ENCODE peak calls at places on chromosomes 11 and 22, in four cellular contexts. One of them, this sample, is unnamed.

GRCh38 chr22:34135749-34136148 is 215.5 kb upstream of the LARGE1 start:
- DNase-seq in HS-5: no peak
- DNase-seq in NAMALWA: no peak
- DNase-seq in activated naive CD8-positive, alpha-beta T cell treated with anti-CD3 and anti-CD28 coated beads, Interleukin-2, amount 50 U/mL, for 16 hours: no peak
- DNase-seq in this sample: no peak

GRCh38 chr22:40782521-40782920 is 36.6 kb downstream of the SLC25A17 start:
- DNase-seq in NAMALWA: no peak
- DNase-seq in activated naive CD8-positive, alpha-beta T cell treated with anti-CD3 and anti-CD28 coated beads, Interleukin-2, amount 50 U/mL, for 16 hours: no peak
- DNase-seq in HS-5: no peak
- DNase-seq in this sample: no peak

GRCh38 chr11:43548921-43549320 is 131.6 kb upstream of the HSD17B12 start:
- DNase-seq in HS-5: no peak
- DNase-seq in activated naive CD8-positive, alpha-beta T cell treated with anti-CD3 and anti-CD28 coated beads, Interleukin-2, amount 50 U/mL, for 16 hours: no peak
- DNase-seq in NAMALWA: no peak
- DNase-seq in this sample: no peak

GRCh38 chr22:45421349-45422057 is 8.0 kb downstream of the RIBC2 start:
- DNase-seq in activated naive CD8-positive, alpha-beta T cell treated with anti-CD3 and anti-CD28 coated beads, Interleukin-2, amount 50 U/mL, for 16 hours: no peak
- DNase-seq in NAMALWA: no peak
- DNase-seq in HS-5: no peak
- DNase-seq in this sample: no peak

GRCh38 chr22:39151329-39151975 is 1.0 kb downstream of the CBX7 start:
- DNase-seq in HS-5: no peak
- DNase-seq in NAMALWA: no peak
- DNase-seq in activated naive CD8-positive, alpha-beta T cell treated with anti-CD3 and anti-CD28 coated beads, Interleukin-2, amount 50 U/mL, for 16 hours: no peak
- DNase-seq in this sample: no peak

GRCh38 chr11:74017631-74018030 is 8.7 kb upstream of the UCP3 start:
- DNase-seq in NAMALWA: no peak
- DNase-seq in HS-5: no peak
- DNase-seq in activated naive CD8-positive, alpha-beta T cell treated with anti-CD3 and anti-CD28 coated beads, Interleukin-2, amount 50 U/mL, for 16 hours: no peak
- DNase-seq in this sample: no peak

GRCh38 chr11:70887428-70887827 is 364.9 kb downstream of the SHANK2 start:
- DNase-seq in NAMALWA: no peak
- DNase-seq in activated naive CD8-positive, alpha-beta T cell treated with anti-CD3 and anti-CD28 coated beads, Interleukin-2, amount 50 U/mL, for 16 hours: no peak
- DNase-seq in HS-5: no peak
- DNase-seq in this sample: no peak

GRCh38 chr11:87290304-87290922 is 252.7 kb downstream of the TMEM135 start:
- DNase-seq in HS-5: peak; percentile 37
- DNase-seq in activated naive CD8-positive, alpha-beta T cell treated with anti-CD3 and anti-CD28 coated beads, Interleukin-2, amount 50 U/mL, for 16 hours: no peak
- DNase-seq in NAMALWA: peak; percentile 78
- DNase-seq in this sample: no peak

GRCh38 chr11:3123761-3124733 is 41.1 kb downstream of the OSBPL5 start:
- DNase-seq in HS-5: peak; percentile 88
- DNase-seq in NAMALWA: no peak
- DNase-seq in activated naive CD8-positive, alpha-beta T cell treated with anti-CD3 and anti-CD28 coated beads, Interleukin-2, amount 50 U/mL, for 16 hours: no peak
- DNase-seq in this sample: no peak

GRCh38 chr11:5476184-5476819 is 12.2 kb upstream of the OR52D1 start:
- DNase-seq in NAMALWA: peak; percentile 60
- DNase-seq in HS-5: peak; percentile 14
- DNase-seq in activated naive CD8-positive, alpha-beta T cell treated with anti-CD3 and anti-CD28 coated beads, Interleukin-2, amount 50 U/mL, for 16 hours: no peak
- DNase-seq in this sample: peak; percentile 8

GRCh38 chr11:114077482-114078305 is 18.2 kb downstream of the ZBTB16 start:
- DNase-seq in NAMALWA: no peak
- DNase-seq in activated naive CD8-positive, alpha-beta T cell treated with anti-CD3 and anti-CD28 coated beads, Interleukin-2, amount 50 U/mL, for 16 hours: no peak
- DNase-seq in HS-5: no peak
- DNase-seq in this sample: no peak

GRCh38 chr22:48751539-48752437 is 1075.9 kb downstream of the BRD1 start:
- DNase-seq in HS-5: no peak
- DNase-seq in NAMALWA: no peak
- DNase-seq in activated naive CD8-positive, alpha-beta T cell treated with anti-CD3 and anti-CD28 coated beads, Interleukin-2, amount 50 U/mL, for 16 hours: no peak
- DNase-seq in this sample: no peak

GRCh38 chr11:8018742-8019631 is 31.9 kb downstream of the EIF3F start:
- DNase-seq in HS-5: no peak
- DNase-seq in NAMALWA: no peak
- DNase-seq in activated naive CD8-positive, alpha-beta T cell treated with anti-CD3 and anti-CD28 coated beads, Interleukin-2, amount 50 U/mL, for 16 hours: no peak
- DNase-seq in this sample: peak; percentile 72

GRCh38 chr11:124667601-124668000 is 5.9 kb downstream of the SIAE start:
- DNase-seq in activated naive CD8-positive, alpha-beta T cell treated with anti-CD3 and anti-CD28 coated beads, Interleukin-2, amount 50 U/mL, for 16 hours: no peak
- DNase-seq in HS-5: no peak
- DNase-seq in NAMALWA: no peak
- DNase-seq in this sample: no peak

GRCh38 chr11:71936825-71937224 is 8.0 kb downstream of the RNF121 start:
- DNase-seq in activated naive CD8-positive, alpha-beta T cell treated with anti-CD3 and anti-CD28 coated beads, Interleukin-2, amount 50 U/mL, for 16 hours: no peak
- DNase-seq in HS-5: peak; percentile 25
- DNase-seq in NAMALWA: no peak
- DNase-seq in this sample: no peak

GRCh38 chr11:130478204-130478701 is 29.8 kb downstream of the ADAMTS15 start:
- DNase-seq in HS-5: peak; percentile 70
- DNase-seq in NAMALWA: no peak
- DNase-seq in activated naive CD8-positive, alpha-beta T cell treated with anti-CD3 and anti-CD28 coated beads, Interleukin-2, amount 50 U/mL, for 16 hours: no peak
- DNase-seq in this sample: no peak

GRCh38 chr11:117921456-117921855 is 7.7 kb downstream of the TMPRSS13 start:
- DNase-seq in NAMALWA: no peak
- DNase-seq in HS-5: no peak
- DNase-seq in activated naive CD8-positive, alpha-beta T cell treated with anti-CD3 and anti-CD28 coated beads, Interleukin-2, amount 50 U/mL, for 16 hours: no peak
- DNase-seq in this sample: no peak

GRCh38 chr11:118216621-118217526 is 7.9 kb downstream of the JAML start:
- DNase-seq in HS-5: no peak
- DNase-seq in activated naive CD8-positive, alpha-beta T cell treated with anti-CD3 and anti-CD28 coated beads, Interleukin-2, amount 50 U/mL, for 16 hours: no peak
- DNase-seq in NAMALWA: no peak
- DNase-seq in this sample: no peak

GRCh38 chr11:69391192-69392103 is 90.0 kb upstream of the LINC01488 start:
- DNase-seq in HS-5: no peak
- DNase-seq in NAMALWA: no peak
- DNase-seq in activated naive CD8-positive, alpha-beta T cell treated with anti-CD3 and anti-CD28 coated beads, Interleukin-2, amount 50 U/mL, for 16 hours: no peak
- DNase-seq in this sample: peak; percentile 22

GRCh38 chr11:124069429-124070401 is 28.6 kb upstream of the OR10G7 start:
- DNase-seq in activated naive CD8-positive, alpha-beta T cell treated with anti-CD3 and anti-CD28 coated beads, Interleukin-2, amount 50 U/mL, for 16 hours: no peak
- DNase-seq in HS-5: no peak
- DNase-seq in NAMALWA: peak; percentile 81
- DNase-seq in this sample: no peak

GRCh38 chr11:21465203-21465602 is 727.7 kb upstream of the ANO5 start:
- DNase-seq in activated naive CD8-positive, alpha-beta T cell treated with anti-CD3 and anti-CD28 coated beads, Interleukin-2, amount 50 U/mL, for 16 hours: no peak
- DNase-seq in HS-5: no peak
- DNase-seq in NAMALWA: no peak
- DNase-seq in this sample: no peak

GRCh38 chr11:120457996-120458395 is 53.6 kb upstream of the GRIK4 start:
- DNase-seq in NAMALWA: no peak
- DNase-seq in HS-5: no peak
- DNase-seq in activated naive CD8-positive, alpha-beta T cell treated with anti-CD3 and anti-CD28 coated beads, Interleukin-2, amount 50 U/mL, for 16 hours: no peak
- DNase-seq in this sample: no peak

GRCh38 chr22:38133331-38133730 is 22.8 kb upstream of the BAIAP2L2 start:
- DNase-seq in activated naive CD8-positive, alpha-beta T cell treated with anti-CD3 and anti-CD28 coated beads, Interleukin-2, amount 50 U/mL, for 16 hours: no peak
- DNase-seq in HS-5: no peak
- DNase-seq in NAMALWA: no peak
- DNase-seq in this sample: no peak